ENCODE peak calls at places on chromosomes 16 and 17, in seven cellular contexts. One of them, this sample, is unnamed.

GRCh38 chr16:7363397-7364053 is 30.9 kb downstream of the RBFOX1 start:
- DNase-seq in kidney epithelial cell: no peak
- DNase-seq in stomach: peak; percentile 33
- DNase-seq in PC-9: no peak
- DNase-seq in OCI-LY7: no peak
- DNase-seq in H9: no peak
- DNase-seq in NB4: no peak
- DNase-seq in this sample: no peak

GRCh38 chr17:81427446-81428120 is 32.3 kb downstream of the BAHCC1 start:
- DNase-seq in kidney epithelial cell: no peak
- DNase-seq in stomach: peak; percentile 95
- DNase-seq in PC-9: no peak
- DNase-seq in OCI-LY7: no peak
- DNase-seq in H9: no peak
- DNase-seq in NB4: no peak
- DNase-seq in this sample: no peak

GRCh38 chr16:29107299-29107698 is 122.4 kb downstream of the LAT start:
- DNase-seq in kidney epithelial cell: no peak
- DNase-seq in stomach: peak; percentile 49
- DNase-seq in PC-9: no peak
- DNase-seq in OCI-LY7: no peak
- DNase-seq in H9: peak; percentile 82
- DNase-seq in NB4: no peak
- DNase-seq in this sample: no peak

GRCh38 chr16:86819523-86819887 is 241.2 kb downstream of the FOXL1 start:
- DNase-seq in kidney epithelial cell: no peak
- DNase-seq in stomach: no peak
- DNase-seq in PC-9: no peak
- DNase-seq in OCI-LY7: no peak
- DNase-seq in H9: no peak
- DNase-seq in NB4: no peak
- DNase-seq in this sample: no peak

GRCh38 chr16:52399116-52399515 is 147.8 kb downstream of the TOX3 start:
- DNase-seq in kidney epithelial cell: no peak
- DNase-seq in stomach: no peak
- DNase-seq in PC-9: no peak
- DNase-seq in OCI-LY7: no peak
- DNase-seq in H9: no peak
- DNase-seq in NB4: no peak
- DNase-seq in this sample: no peak

GRCh38 chr16:85395207-85395912 is 217.8 kb upstream of the GSE1 start:
- DNase-seq in kidney epithelial cell: peak; percentile 91
- DNase-seq in stomach: peak; percentile 71
- DNase-seq in PC-9: peak; percentile 83
- DNase-seq in OCI-LY7: no peak
- DNase-seq in H9: no peak
- DNase-seq in NB4: peak; percentile 94
- DNase-seq in this sample: peak; percentile 79

GRCh38 chr17:27494192-27495091 is 38.2 kb downstream of the KSR1 start:
- DNase-seq in kidney epithelial cell: no peak
- DNase-seq in stomach: peak; percentile 87
- DNase-seq in PC-9: peak; percentile 84
- DNase-seq in OCI-LY7: no peak
- DNase-seq in H9: peak; percentile 67
- DNase-seq in NB4: no peak
- DNase-seq in this sample: no peak

GRCh38 chr17:31499771-31500554 is 108.5 kb downstream of the RAB11FIP4 start:
- DNase-seq in kidney epithelial cell: peak; percentile 73
- DNase-seq in stomach: peak; percentile 70
- DNase-seq in PC-9: peak; percentile 88
- DNase-seq in OCI-LY7: no peak
- DNase-seq in H9: peak; percentile 62
- DNase-seq in NB4: no peak
- DNase-seq in this sample: no peak

GRCh38 chr16:83215417-83216001 is 588.7 kb downstream of the CDH13 start:
- DNase-seq in kidney epithelial cell: no peak
- DNase-seq in stomach: peak; percentile 39
- DNase-seq in PC-9: no peak
- DNase-seq in OCI-LY7: peak; percentile 75
- DNase-seq in H9: peak; percentile 88
- DNase-seq in NB4: peak; percentile 68
- DNase-seq in this sample: peak; percentile 49

GRCh38 chr17:14095202-14095601 is 25.9 kb downstream of the COX10 start:
- DNase-seq in kidney epithelial cell: no peak
- DNase-seq in stomach: no peak
- DNase-seq in PC-9: no peak
- DNase-seq in OCI-LY7: no peak
- DNase-seq in H9: no peak
- DNase-seq in NB4: no peak
- DNase-seq in this sample: no peak

GRCh38 chr16:86865866-86866675 is 287.7 kb downstream of the FOXL1 start:
- DNase-seq in kidney epithelial cell: no peak
- DNase-seq in stomach: no peak
- DNase-seq in PC-9: no peak
- DNase-seq in OCI-LY7: no peak
- DNase-seq in H9: no peak
- DNase-seq in NB4: no peak
- DNase-seq in this sample: no peak

GRCh38 chr16:14608604-14609003 is 21.5 kb downstream of the PARN start:
- DNase-seq in kidney epithelial cell: no peak
- DNase-seq in stomach: no peak
- DNase-seq in PC-9: no peak
- DNase-seq in OCI-LY7: peak; percentile 44
- DNase-seq in H9: no peak
- DNase-seq in NB4: no peak
- DNase-seq in this sample: no peak

GRCh38 chr16:83200005-83200779 is 573.4 kb downstream of the CDH13 start:
- DNase-seq in kidney epithelial cell: no peak
- DNase-seq in stomach: no peak
- DNase-seq in PC-9: no peak
- DNase-seq in OCI-LY7: peak; percentile 3
- DNase-seq in H9: peak; percentile 46
- DNase-seq in NB4: peak; percentile 27
- DNase-seq in this sample: no peak

GRCh38 chr16:3158014-3158497 is 23.2 kb downstream of the ZNF213 start:
- DNase-seq in kidney epithelial cell: no peak
- DNase-seq in stomach: no peak
- DNase-seq in PC-9: no peak
- DNase-seq in OCI-LY7: no peak
- DNase-seq in H9: no peak
- DNase-seq in NB4: peak; percentile 53
- DNase-seq in this sample: no peak

GRCh38 chr17:67503184-67503583 is 126.1 kb downstream of the PITPNC1 start:
- DNase-seq in kidney epithelial cell: no peak
- DNase-seq in stomach: no peak
- DNase-seq in PC-9: peak; percentile 81
- DNase-seq in OCI-LY7: no peak
- DNase-seq in H9: peak; percentile 22
- DNase-seq in NB4: no peak
- DNase-seq in this sample: no peak

GRCh38 chr16:54931041-54931756 is 534 bp downstream of the IRX5 start:
- DNase-seq in kidney epithelial cell: no peak
- DNase-seq in stomach: no peak
- DNase-seq in PC-9: no peak
- DNase-seq in OCI-LY7: no peak
- DNase-seq in H9: peak; percentile 50
- DNase-seq in NB4: peak; percentile 73
- DNase-seq in this sample: peak; percentile 45

GRCh38 chr17:30961213-30962188 is 9.3 kb upstream of the RNF135 start:
- DNase-seq in kidney epithelial cell: peak; percentile 43
- DNase-seq in stomach: peak; percentile 24
- DNase-seq in PC-9: no peak
- DNase-seq in OCI-LY7: peak; percentile 57
- DNase-seq in H9: no peak
- DNase-seq in NB4: peak; percentile 63
- DNase-seq in this sample: peak; percentile 48

GRCh38 chr17:63440770-63441335 is 5.3 kb downstream of the CYB561 start:
- DNase-seq in kidney epithelial cell: no peak
- DNase-seq in stomach: no peak
- DNase-seq in PC-9: no peak
- DNase-seq in OCI-LY7: no peak
- DNase-seq in H9: no peak
- DNase-seq in NB4: no peak
- DNase-seq in this sample: no peak

GRCh38 chr17:50764860-50765259 is 2.5 kb downstream of the ANKRD40CL start:
- DNase-seq in kidney epithelial cell: no peak
- DNase-seq in stomach: no peak
- DNase-seq in PC-9: no peak
- DNase-seq in OCI-LY7: no peak
- DNase-seq in H9: no peak
- DNase-seq in NB4: no peak
- DNase-seq in this sample: no peak

GRCh38 chr16:48531011-48531962 is 78.7 kb downstream of the N4BP1 start:
- DNase-seq in kidney epithelial cell: no peak
- DNase-seq in stomach: no peak
- DNase-seq in PC-9: no peak
- DNase-seq in OCI-LY7: no peak
- DNase-seq in H9: peak; percentile 29
- DNase-seq in NB4: no peak
- DNase-seq in this sample: no peak

GRCh38 chr17:73522107-73522506 is 122.1 kb downstream of the SDK2 start:
- DNase-seq in kidney epithelial cell: no peak
- DNase-seq in stomach: no peak
- DNase-seq in PC-9: no peak
- DNase-seq in OCI-LY7: no peak
- DNase-seq in H9: no peak
- DNase-seq in NB4: no peak
- DNase-seq in this sample: no peak

DNA sequence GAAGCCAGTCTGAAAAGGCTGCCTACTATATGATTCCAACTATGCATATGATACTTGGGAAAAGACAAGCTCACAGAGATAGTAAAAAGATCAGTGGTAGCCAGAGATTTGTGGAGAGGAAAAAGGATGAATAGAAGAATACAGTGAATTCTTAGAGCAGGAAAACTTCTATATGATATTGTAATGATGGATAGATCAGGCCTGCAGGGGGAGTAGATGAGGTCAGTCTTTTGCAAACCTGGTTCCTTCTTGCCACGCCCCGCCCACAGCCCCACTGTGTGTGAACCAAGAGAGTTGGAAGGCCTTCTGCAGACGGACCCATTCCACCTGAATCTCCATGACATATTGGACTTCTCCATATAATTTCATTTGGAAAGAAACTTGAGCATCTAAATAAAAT is 761 bp upstream of the CCL8 start:
- DNase-seq in kidney epithelial cell: no peak
- DNase-seq in stomach: no peak
- DNase-seq in PC-9: no peak
- DNase-seq in OCI-LY7: peak; percentile 49
- DNase-seq in H9: peak; percentile 73
- DNase-seq in NB4: peak; percentile 35
- DNase-seq in this sample: no peak
- TF ChIP-seq CTCF in kidney epithelial cell: no peak
- TF ChIP-seq CTCF in stomach: no peak
- TF ChIP-seq CTCF in PC-9: no peak
- TF ChIP-seq CTCF in OCI-LY7: peak; percentile 74
- TF ChIP-seq CTCF in H9: peak; percentile 60
- TF ChIP-seq CTCF in NB4: peak; percentile 3
- TF ChIP-seq CTCF in this sample: no peak

GRCh38 chr17:4248504-4249277 is 15.1 kb downstream of the ANKFY1 start:
- DNase-seq in kidney epithelial cell: no peak
- DNase-seq in stomach: no peak
- DNase-seq in PC-9: no peak
- DNase-seq in OCI-LY7: no peak
- DNase-seq in H9: no peak
- DNase-seq in NB4: no peak
- DNase-seq in this sample: no peak

GRCh38 chr17:4250887-4251286 is 12.9 kb downstream of the ANKFY1 start:
- DNase-seq in kidney epithelial cell: no peak
- DNase-seq in stomach: no peak
- DNase-seq in PC-9: no peak
- DNase-seq in OCI-LY7: no peak
- DNase-seq in H9: no peak
- DNase-seq in NB4: no peak
- DNase-seq in this sample: no peak

GRCh38 chr17:4247981-4248388 is 15.8 kb downstream of the ANKFY1 start:
- DNase-seq in kidney epithelial cell: no peak
- DNase-seq in stomach: peak; percentile 64
- DNase-seq in PC-9: peak; percentile 88
- DNase-seq in OCI-LY7: no peak
- DNase-seq in H9: peak; percentile 75
- DNase-seq in NB4: no peak
- DNase-seq in this sample: no peak

GRCh38 chr17:4247361-4247980 is 16.3 kb downstream of the ANKFY1 start:
- DNase-seq in kidney epithelial cell: no peak
- DNase-seq in stomach: no peak
- DNase-seq in PC-9: no peak
- DNase-seq in OCI-LY7: no peak
- DNase-seq in H9: no peak
- DNase-seq in NB4: no peak
- DNase-seq in this sample: no peak

GRCh38 chr17:4249452-4250029 is 14.2 kb downstream of the ANKFY1 start:
- DNase-seq in kidney epithelial cell: no peak
- DNase-seq in stomach: no peak
- DNase-seq in PC-9: no peak
- DNase-seq in OCI-LY7: peak; percentile 60
- DNase-seq in H9: no peak
- DNase-seq in NB4: peak; percentile 48
- DNase-seq in this sample: peak; percentile 54
- TF ChIP-seq CTCF in kidney epithelial cell: peak; percentile 52
- TF ChIP-seq CTCF in stomach: no peak
- TF ChIP-seq CTCF in PC-9: peak; percentile 71
- TF ChIP-seq CTCF in OCI-LY7: peak; percentile 75
- TF ChIP-seq CTCF in H9: peak; percentile 76
- TF ChIP-seq CTCF in NB4: peak; percentile 35
- TF ChIP-seq CTCF in this sample: no peak

DNA sequence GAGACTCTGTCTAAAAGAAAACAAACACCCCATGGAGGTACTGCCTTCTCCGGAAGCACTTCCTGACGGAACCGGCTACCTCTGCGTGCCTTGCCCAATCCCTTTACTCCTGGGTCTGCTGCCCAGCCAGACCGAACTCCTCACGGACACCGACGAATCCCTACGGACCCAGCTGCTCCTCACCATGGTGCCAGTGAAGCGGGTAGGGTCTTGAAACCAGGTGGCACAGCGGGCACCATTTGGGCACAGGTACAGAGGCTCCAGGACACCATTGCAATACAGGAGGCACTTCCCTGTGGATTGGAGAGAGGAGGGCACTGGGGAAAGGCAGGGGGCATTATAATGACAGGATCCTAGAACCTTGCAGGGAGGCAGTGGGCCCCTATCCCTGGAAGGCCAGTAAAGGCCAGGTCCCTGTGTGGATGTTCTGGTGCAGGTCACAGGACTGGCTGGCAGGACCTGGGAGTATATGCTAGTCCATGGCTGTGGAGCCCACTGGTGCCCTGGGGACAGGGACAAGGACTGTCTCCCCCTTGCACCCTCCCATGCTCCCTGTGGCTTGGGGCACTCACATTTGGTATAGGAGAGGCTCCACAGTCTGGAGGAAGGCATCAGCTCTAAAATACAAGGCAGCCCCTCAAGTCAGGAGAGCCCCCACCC is 2.3 kb downstream of the SLC25A39 start:
- DNase-seq in kidney epithelial cell: no peak
- DNase-seq in stomach: no peak
- DNase-seq in PC-9: no peak
- DNase-seq in OCI-LY7: no peak
- DNase-seq in H9: no peak
- DNase-seq in NB4: no peak
- DNase-seq in this sample: no peak
- TF ChIP-seq CTCF in kidney epithelial cell: no peak
- TF ChIP-seq CTCF in stomach: no peak
- TF ChIP-seq CTCF in PC-9: no peak
- TF ChIP-seq CTCF in OCI-LY7: no peak
- TF ChIP-seq CTCF in H9: no peak
- TF ChIP-seq CTCF in NB4: no peak
- TF ChIP-seq CTCF in this sample: no peak

GRCh38 chr17:75589017-75589918 is 1.7 kb downstream of the MYO15B start:
- DNase-seq in kidney epithelial cell: no peak
- DNase-seq in stomach: peak; percentile 96
- DNase-seq in PC-9: peak; percentile 51
- DNase-seq in OCI-LY7: peak; percentile 98
- DNase-seq in H9: peak; percentile 98
- DNase-seq in NB4: peak; percentile 89
- DNase-seq in this sample: peak; percentile 100
- TF ChIP-seq CTCF in kidney epithelial cell: no peak
- TF ChIP-seq CTCF in stomach: peak; percentile 15
- TF ChIP-seq CTCF in PC-9: no peak
- TF ChIP-seq CTCF in OCI-LY7: peak; percentile 77
- TF ChIP-seq CTCF in H9: peak; percentile 60
- TF ChIP-seq CTCF in NB4: peak; percentile 11
- TF ChIP-seq CTCF in this sample: peak; percentile 85